ENCODE peak calls at places on chromosomes 5 and 9, in ten cellular contexts. Z is WERI-Rb-1; N is activated CD8-positive, alpha-beta memory T cell treated with anti-CD3 and anti-CD28 coated beads for 4 hours; K is activated effector memory CD4-positive, alpha-beta T cell treated with anti-CD3 and anti-CD28 coated beads, Interleukin-2, amount 50 U/mL, for 16 hours; U is kidney; G is glutamatergic neuron; B is fibroblast of the aortic adventitia; I is stimulated activated CD8-positive, alpha-beta memory T cell treated with anti-CD3 and anti-CD28 coated beads, Interleukin-15, amount 100 ng/mL, for 4 hours; H is HT1080; F is HCT116. T is an unnamed sample.

GRCh38 chr9:38181216-38181615 is 112.2 kb upstream of the SHB start:
- DNase-seq in F (no peak), U (no peak), G (no peak), I (no peak), K (no peak), B (no peak), N (no peak), Z (no peak), H (peak; percentile 33), T (no peak)

GRCh38 chr5:12526113-12526512 is 621.9 kb upstream of the CTNND2 start:
- DNase-seq in G (no peak), I (no peak), F (no peak), Z (no peak), H (peak; percentile 7), U (no peak), N (no peak), B (no peak), K (no peak), T (no peak)

GRCh38 chr9:17795708-17796107 is 216.8 kb downstream of the SH3GL2 start:
- DNase-seq in B (peak; percentile 37), H (peak; percentile 66), Z (no peak), U (no peak), F (no peak), N (no peak), K (no peak), I (no peak), G (no peak), T (no peak)

GRCh38 chr9:68808481-68808880 is 103.4 kb downstream of the PIP5K1B start:
- DNase-seq in F (no peak), U (no peak), Z (no peak), I (no peak), K (no peak), G (no peak), H (no peak), B (no peak), N (no peak), T (no peak)

GRCh38 chr9:133787749-133788015 is 49.5 kb upstream of the SARDH start:
- DNase-seq in F (no peak), G (peak; percentile 57), K (no peak), H (no peak), I (no peak), N (no peak), U (peak; percentile 83), Z (peak; percentile 49), B (peak; percentile 25), T (no peak)

GRCh38 chr5:518721-519120 is 5.5 kb downstream of the SLC9A3 start:
- DNase-seq in K (no peak), I (no peak), U (no peak), Z (no peak), H (no peak), G (no peak), F (no peak), N (no peak), B (no peak), T (no peak)

GRCh38 chr5:123700624-123701023 is 188.6 kb downstream of the CSNK1G3 start:
- DNase-seq in N (no peak), G (no peak), K (no peak), B (peak; percentile 99), H (peak; percentile 94), I (no peak), U (no peak), F (peak; percentile 32), Z (no peak), T (peak; percentile 53)

GRCh38 chr5:142109356-142110045 is 922 bp downstream of the NDFIP1 start:
- DNase-seq in K (no peak), H (peak; percentile 35), N (no peak), F (no peak), U (no peak), B (peak; percentile 55), G (no peak), Z (no peak), I (no peak), T (no peak)

GRCh38 chr5:72511371-72512178 is 4.4 kb upstream of the ZNF366 start:
- DNase-seq in B (peak; percentile 68), Z (no peak), N (no peak), H (peak; percentile 95), U (no peak), K (no peak), G (no peak), I (no peak), F (no peak), T (no peak)

GRCh38 chr5:35146386-35146785 is 83.9 kb downstream of the PRLR start:
- DNase-seq in B (no peak), N (no peak), F (no peak), H (peak; percentile 50), K (no peak), U (no peak), Z (no peak), I (no peak), G (no peak), T (no peak)

GRCh38 chr5:80136751-80137272 is 101.7 kb downstream of the THBS4 start:
- DNase-seq in B (no peak), K (no peak), N (no peak), G (no peak), F (no peak), H (no peak), I (no peak), Z (no peak), U (no peak), T (no peak)

GRCh38 chr5:82480331-82480730 is 202.2 kb upstream of the RPS23 start:
- DNase-seq in F (no peak), I (no peak), Z (no peak), G (no peak), N (no peak), H (no peak), B (no peak), K (no peak), U (no peak), T (no peak)

GRCh38 chr5:77743181-77743580 is 33.0 kb downstream of the TBCA start:
- DNase-seq in F (no peak), H (peak; percentile 7), Z (no peak), G (no peak), N (no peak), U (no peak), B (peak; percentile 10), K (no peak), I (no peak), T (no peak)

GRCh38 chr5:174180639-174181038 is 135.1 kb downstream of the NSG2 start:
- DNase-seq in K (no peak), N (no peak), F (no peak), U (no peak), H (no peak), Z (no peak), B (no peak), G (no peak), I (no peak), T (no peak)

GRCh38 chr9:21906213-21906612 is 88.0 kb downstream of the CDKN2A start:
- DNase-seq in U (no peak), F (no peak), I (no peak), G (no peak), H (no peak), K (no peak), Z (no peak), B (no peak), N (no peak), T (no peak)

GRCh38 chr5:179313849-179314521 is 31.3 kb downstream of the ADAMTS2 start:
- DNase-seq in F (no peak), B (peak; percentile 96), H (no peak), I (no peak), K (peak; percentile 57), Z (no peak), U (peak; percentile 90), G (peak; percentile 27), N (no peak), T (peak; percentile 82)

GRCh38 chr5:133082128-133082527 is 30.3 kb downstream of the HSPA4 start:
- DNase-seq in F (no peak), N (no peak), I (no peak), G (no peak), H (no peak), U (no peak), B (no peak), K (no peak), Z (no peak), T (no peak)

T was measured in NCI-H446 treated with DMSO at 0.1 percent for 48 hours.